ENCODE peak calls at places on chromosomes 7 and 10, in six cellular contexts. F, L, Q, H, G and C are unnamed samples. For H3K4me1 and H3K36me3, the result is how much of the 10 kb centered on the place peaks cover.

GRCh38 chr7:120055300-120055699 is 217.7 kb upstream of the KCND2 start:
- DNase-seq in Q (no peak), G (no peak), H (peak), F (no peak), L (no peak), C (no peak)

GRCh38 chr7:44177570-44178131 is 11.6 kb downstream of the GCK start:
- DNase-seq in H (peak), Q (no peak), G (no peak), F (no peak), L (no peak), C (no peak)

GRCh38 chr7:110442386-110442837 is 648.5 kb upstream of the LRRN3 start:
- DNase-seq in L (no peak), H (no peak), G (peak), F (no peak), Q (peak), C (peak)

GRCh38 chr7:21763818-21764217 is 181.9 kb downstream of the CDCA7L start:
- DNase-seq in F (no peak), L (no peak), G (no peak), H (no peak), Q (no peak), C (no peak)

GRCh38 chr10:58384095-58384494 is 1.1 kb upstream of the TFAM start:
- DNase-seq in H (no peak), G (no peak), L (no peak), F (no peak), Q (no peak), C (no peak)

GRCh38 chr7:25900887-25901286 is 251.1 kb upstream of the NFE2L3 start:
- DNase-seq in H (no peak), Q (no peak), G (no peak), L (no peak), F (no peak), C (no peak)

GRCh38 chr7:135994466-135995205 is 17.5 kb upstream of the MTPN start:
- DNase-seq in Q (no peak), G (no peak), H (peak), F (no peak), L (no peak), C (no peak)

GRCh38 chr10:31549936-31550335 is 230.9 kb downstream of the ZEB1 start:
- DNase-seq in F (no peak), Q (no peak), G (no peak), L (no peak), H (peak), C (no peak)

GRCh38 chr7:101527844-101528667 is 101.0 kb downstream of the MYL10 start:
- DNase-seq in H (no peak), G (peak), F (no peak), Q (no peak), L (peak), C (no peak)

GRCh38 chr7:90958669-90959068 is 305.6 kb upstream of the FZD1 start:
- DNase-seq in H (peak), L (no peak), G (peak), F (no peak), Q (no peak), C (no peak)

GRCh38 chr7:129332354-129333056 is 101.7 kb upstream of the STRIP2 start:
- DNase-seq in H (peak), L (no peak), G (no peak), F (no peak), Q (no peak), C (no peak)

GRCh38 chr10:5840314-5841307 is 27.4 kb upstream of the GDI2 start:
- DNase-seq in G (peak), H (peak), F (no peak), L (peak), Q (peak), C (no peak)
- H3K4me3 ChIP-seq in G (no peak), H (no peak), F (no peak), L (no peak), Q (peak), C (no peak)

DNA sequence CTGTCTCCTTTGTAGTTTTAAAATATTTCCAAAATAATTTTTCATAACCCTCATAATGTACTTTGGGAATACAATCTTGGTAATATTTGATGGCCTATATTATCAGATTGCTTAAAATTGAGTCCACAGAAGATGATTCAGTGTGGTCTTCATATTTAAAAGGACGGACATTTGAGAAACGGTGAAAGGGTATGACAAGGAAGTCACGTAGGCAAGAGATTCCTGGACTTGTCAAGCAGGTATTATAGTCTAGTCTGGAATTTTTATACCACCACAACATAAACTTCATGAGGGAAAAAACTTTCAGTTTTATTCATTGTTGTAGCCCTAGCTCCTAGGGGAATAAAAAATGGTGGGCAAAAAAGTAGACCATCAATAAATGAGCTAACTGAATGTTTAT is 82.3 kb downstream of the KMT2E start:
- DNase-seq in Q (no peak), H (no peak), G (no peak), L (no peak), F (no peak), C (no peak)
- H3K4me1 ChIP-seq in Q (under half), H (under half), G (under half), L (under half), F (under half), C (under half)

DNA sequence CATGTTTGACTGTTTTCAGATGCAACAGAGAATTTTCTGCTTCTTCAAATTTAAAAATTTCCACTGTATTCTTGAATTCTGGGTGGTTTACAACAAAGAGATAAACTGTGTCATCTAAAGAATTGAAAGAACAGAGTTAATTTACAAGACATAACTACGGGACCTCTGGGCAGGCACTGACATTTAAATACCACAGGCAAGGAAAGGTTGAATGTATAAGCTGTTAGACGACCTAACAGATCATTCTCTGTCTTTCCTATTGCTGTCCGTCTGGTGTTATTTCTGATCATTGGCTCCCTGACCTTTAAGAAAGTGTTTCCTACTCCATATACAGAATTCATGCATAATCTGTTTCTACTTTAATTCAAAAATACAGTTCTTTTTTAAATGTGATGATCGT is 15.5 kb upstream of the PON3 start:
- DNase-seq in F (no peak), L (no peak), Q (no peak), H (no peak), G (no peak), C (no peak)
- H3K36me3 ChIP-seq in F (under half), L (under half), Q (half or more), H (under half), G (half or more), C (under half)

DNA sequence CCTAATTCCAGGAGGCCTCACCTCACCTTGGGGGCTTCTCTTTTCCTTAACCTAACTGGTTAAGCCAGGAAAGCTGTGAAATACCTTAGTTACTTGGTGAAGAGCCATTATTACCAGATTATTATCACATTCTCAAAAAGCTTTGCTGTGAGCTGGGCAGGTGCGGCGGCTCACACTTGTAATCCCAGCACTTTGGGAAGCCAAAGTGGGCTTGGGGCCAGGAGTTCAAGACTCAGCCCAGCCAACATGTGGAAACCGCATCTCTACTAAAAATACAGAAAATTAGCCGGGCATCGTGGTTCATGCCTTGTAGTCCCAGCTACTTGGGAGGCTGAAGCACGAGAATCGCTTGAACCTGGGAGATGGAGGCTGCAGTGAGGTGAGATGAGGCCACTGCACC is 102.4 kb upstream of the KLF6 start:
- DNase-seq in Q (no peak), G (no peak), H (no peak), L (no peak), F (no peak), C (no peak)
- H3K4me3 ChIP-seq in Q (no peak), G (no peak), H (no peak), L (no peak), F (no peak), C (no peak)

GRCh38 chr7:16667355-16667754 is 21.4 kb downstream of the BZW2 start:
- DNase-seq in Q (no peak), L (no peak), F (no peak), G (no peak), H (no peak), C (no peak)
- H3K4me1 ChIP-seq in Q (under half), L (under half), F (under half), G (under half), H (under half), C (half or more)

GRCh38 chr10:49463605-49464004 is 67.7 kb upstream of the DRGX start:
- DNase-seq in H (no peak), L (no peak), Q (no peak), F (no peak), G (no peak), C (no peak)

GRCh38 chr10:49457686-49458085 is 61.8 kb upstream of the DRGX start:
- DNase-seq in Q (no peak), L (no peak), F (no peak), G (no peak), H (no peak), C (no peak)

GRCh38 chr10:49458869-49459268 is 63.0 kb upstream of the DRGX start:
- DNase-seq in L (no peak), H (peak), G (no peak), F (no peak), Q (no peak), C (no peak)
- H3K36me3 ChIP-seq in L (half or more), H (under half), G (half or more), F (under half), Q (under half), C (under half)

GRCh38 chr7:134431805-134432204 is 27.1 kb downstream of the AKR1B1 start:
- DNase-seq in F (no peak), L (no peak), G (no peak), Q (peak), H (no peak), C (peak)
- H3K4me3 ChIP-seq in F (no peak), L (peak), G (peak), Q (peak), H (no peak), C (peak)

GRCh38 chr7:102931757-102932156 is 19.0 kb downstream of the LRRC17 start:
- DNase-seq in H (no peak), F (no peak), L (no peak), G (no peak), Q (no peak), C (no peak)
- H3K4me1 ChIP-seq in H (under half), F (under half), L (under half), G (under half), Q (under half), C (under half)